ENCODE peak calls at places on chromosome 6, in eight cellular contexts. H is GM10248; I is GM06990; D is HFFc6; M is CD8-positive, alpha-beta T cell; U is Peyer's patch; T is A549; W is BE2C. Y is an unnamed sample.

GRCh38 chr6:77456531-77457248 is 6.6 kb downstream of the HTR1B start:
- DNase-seq in D (peak; percentile 94), I (no peak), U (no peak), W (no peak), T (no peak), M (no peak), H (no peak), Y (no peak)

GRCh38 chr6:13172294-13172693 is 156.0 kb downstream of the TBC1D7 start:
- DNase-seq in I (no peak), T (no peak), W (no peak), M (no peak), U (no peak), H (no peak), D (no peak), Y (peak; percentile 55)

GRCh38 chr6:73042892-73043291 is 182.4 kb downstream of the KHDC1L start:
- DNase-seq in H (no peak), M (no peak), T (no peak), W (no peak), U (no peak), I (no peak), D (no peak), Y (no peak)

GRCh38 chr6:111765681-111766523 is 107.3 kb downstream of the FYN start:
- DNase-seq in H (no peak), M (no peak), D (no peak), W (no peak), I (no peak), T (no peak), U (no peak), Y (no peak)

GRCh38 chr6:101534386-101534785 is 140.9 kb downstream of the GRIK2 start:
- DNase-seq in I (no peak), D (peak; percentile 81), H (no peak), M (no peak), W (no peak), U (no peak), T (no peak), Y (no peak)

GRCh38 chr6:74768120-74768519 is 437.7 kb downstream of the COL12A1 start:
- DNase-seq in W (no peak), H (no peak), M (no peak), D (no peak), U (no peak), T (no peak), I (no peak), Y (no peak)

GRCh38 chr6:159919011-159919511 is 28.3 kb downstream of the MAS1 start:
- DNase-seq in T (no peak), D (peak; percentile 64), I (no peak), H (no peak), W (no peak), U (no peak), M (no peak), Y (no peak)

GRCh38 chr6:132333639-132334516 is 67.4 kb downstream of the MOXD1 start:
- DNase-seq in D (peak; percentile 90), W (no peak), M (no peak), H (no peak), I (no peak), U (no peak), T (peak; percentile 49), Y (no peak)

GRCh38 chr6:136600818-136601217 is 50.6 kb upstream of the MAP7 start:
- DNase-seq in H (no peak), T (no peak), U (no peak), M (no peak), W (peak; percentile 35), I (no peak), D (no peak), Y (no peak)

GRCh38 chr6:49987749-49988148 is 18.3 kb upstream of the DEFB113 start:
- DNase-seq in T (no peak), W (no peak), U (no peak), D (no peak), M (no peak), H (no peak), I (no peak), Y (no peak)

GRCh38 chr6:90610671-90611542 is 24.0 kb upstream of the MAP3K7 start:
- DNase-seq in M (no peak), U (peak; percentile 49), T (no peak), H (peak; percentile 57), D (no peak), W (peak; percentile 37), I (peak; percentile 45), Y (peak; percentile 69)

GRCh38 chr6:137919837-137920304 is 52.8 kb downstream of the TNFAIP3 start:
- DNase-seq in I (no peak), T (no peak), M (no peak), D (no peak), U (no peak), W (no peak), H (no peak), Y (no peak)

GRCh38 chr6:137923866-137924616 is 57.0 kb downstream of the TNFAIP3 start:
- DNase-seq in T (no peak), W (no peak), U (no peak), M (no peak), D (no peak), H (no peak), I (no peak), Y (no peak)

GRCh38 chr6:137920331-137920730 is 53.3 kb downstream of the TNFAIP3 start:
- DNase-seq in U (no peak), T (no peak), D (no peak), I (no peak), W (no peak), M (no peak), H (no peak), Y (no peak)

GRCh38 chr6:137919512-137919823 is 52.4 kb downstream of the TNFAIP3 start:
- DNase-seq in M (no peak), T (no peak), W (no peak), H (no peak), I (no peak), D (no peak), U (no peak), Y (no peak)

DNA sequence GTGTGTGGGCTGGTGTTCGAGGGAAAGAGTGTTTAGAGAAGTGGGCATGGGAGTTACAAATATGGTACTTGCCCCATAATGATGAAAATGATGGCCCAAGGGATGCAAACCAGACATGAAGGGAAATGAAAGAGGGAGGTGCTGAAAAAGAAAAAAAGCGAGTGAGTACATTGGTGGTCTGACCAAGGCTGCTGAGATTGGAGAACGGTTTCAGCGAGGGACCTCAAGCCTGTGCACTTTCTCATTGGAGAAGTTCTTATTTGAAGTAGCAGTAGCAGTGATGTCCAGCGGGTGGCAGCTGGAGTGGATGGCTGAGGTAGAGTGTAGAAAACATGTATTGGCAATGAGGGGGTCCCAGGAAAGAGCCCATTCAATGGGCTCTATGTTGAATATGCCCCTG is 54.8 kb downstream of the TNFAIP3 start:
- DNase-seq in U (no peak), W (no peak), I (no peak), H (no peak), T (no peak), D (no peak), M (no peak), Y (no peak)
- TF ChIP-seq CTCF in U (no peak), W (no peak), I (peak; percentile 39), H (peak; percentile 26), T (no peak), D (no peak), M (no peak), Y (no peak)

GRCh38 chr6:5636210-5637030 is 370.3 kb downstream of the NRN1 start:
- DNase-seq in W (no peak), M (no peak), T (no peak), I (no peak), H (no peak), U (no peak), D (no peak), Y (no peak)
- TF ChIP-seq CTCF in W (no peak), M (no peak), T (no peak), I (no peak), H (no peak), U (no peak), D (no peak), Y (no peak)

GRCh38 chr6:122832515-122833228 is 43.6 kb downstream of the SMPDL3A start:
- DNase-seq in W (no peak), T (no peak), D (no peak), U (no peak), H (no peak), M (no peak), I (no peak), Y (peak; percentile 4)

GRCh38 chr6:122833229-122833556 is 44.1 kb downstream of the SMPDL3A start:
- DNase-seq in I (no peak), D (no peak), U (no peak), W (no peak), H (no peak), M (no peak), T (no peak), Y (no peak)

GRCh38 chr6:122839477-122839876 is 50.4 kb downstream of the SMPDL3A start:
- DNase-seq in W (peak; percentile 49), H (peak; percentile 67), D (peak; percentile 52), T (peak; percentile 60), U (no peak), I (peak; percentile 12), M (no peak), Y (peak; percentile 71)

GRCh38 chr6:122839906-122840305 is 50.8 kb downstream of the SMPDL3A start:
- DNase-seq in U (no peak), H (no peak), I (no peak), D (no peak), M (no peak), W (no peak), T (no peak), Y (no peak)

GRCh38 chr6:122838060-122838780 is 49.2 kb downstream of the SMPDL3A start:
- DNase-seq in I (no peak), W (no peak), U (no peak), T (peak; percentile 10), H (peak; percentile 10), M (no peak), D (peak; percentile 25), Y (no peak)
- TF ChIP-seq CTCF in I (no peak), W (peak; percentile 37), U (peak; percentile 35), T (peak; percentile 50), H (no peak), M (no peak), D (peak; percentile 74), Y (peak; percentile 36)

DNA sequence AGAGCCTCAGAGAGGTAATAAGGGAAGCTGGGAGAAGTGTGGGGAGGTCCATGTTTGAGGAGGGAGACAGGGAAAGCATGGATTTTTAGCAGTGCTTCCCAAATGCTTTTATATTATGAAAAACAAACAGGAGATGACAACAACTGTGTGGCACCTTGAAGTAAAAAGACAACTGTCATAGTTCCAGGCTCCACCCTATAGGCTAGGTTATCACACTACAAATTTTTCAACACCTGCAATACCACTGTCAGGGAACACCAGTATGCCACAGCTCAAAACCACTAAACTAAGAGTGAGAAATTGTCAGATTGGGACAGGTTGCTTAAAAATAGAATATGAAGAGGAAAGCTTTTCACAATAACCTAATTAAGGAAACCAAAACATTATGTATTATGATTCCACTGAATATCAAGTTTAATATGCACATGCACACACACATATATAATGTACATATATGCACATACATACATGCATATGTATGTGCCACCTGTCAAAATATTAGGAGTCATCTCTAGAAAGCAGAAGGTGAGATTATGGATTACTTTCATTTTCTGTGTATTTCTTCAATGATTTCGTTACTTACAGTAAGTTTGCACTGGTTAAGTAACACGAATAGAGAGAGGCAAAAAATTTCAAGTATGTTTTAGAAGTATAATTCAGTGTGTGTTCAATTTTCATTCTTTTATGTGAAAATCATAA is 261.2 kb downstream of the PTPRK start:
- DNase-seq in M (no peak), T (no peak), I (peak; percentile 29), H (no peak), D (no peak), U (no peak), W (no peak), Y (no peak)
- TF ChIP-seq CTCF in M (no peak), T (no peak), I (no peak), H (no peak), D (no peak), U (no peak), W (no peak), Y (no peak)

GRCh38 chr6:39303425-39304153 is 10.6 kb downstream of the KCNK17 start:
- DNase-seq in H (no peak), M (no peak), W (no peak), T (no peak), U (no peak), D (no peak), I (no peak), Y (no peak)
- TF ChIP-seq CTCF in H (no peak), M (peak; percentile 2), W (no peak), T (no peak), U (no peak), D (peak; percentile 39), I (no peak), Y (no peak)